ENCODE peak calls at places on chromosomes 1 and 21, in five cellular contexts. One of them, this sample, is unnamed.

GRCh38 chr1:222084996-222085395 is 343.1 kb upstream of the DUSP10 start:
- DNase-seq in cardiac muscle cell: no peak
- DNase-seq in Panc1: no peak
- DNase-seq in A549: no peak
- DNase-seq in lung: no peak
- DNase-seq in this sample: no peak

GRCh38 chr1:203593723-203594122 is 32.9 kb upstream of the ATP2B4 start:
- DNase-seq in cardiac muscle cell: no peak
- DNase-seq in Panc1: no peak
- DNase-seq in A549: peak
- DNase-seq in lung: no peak
- DNase-seq in this sample: peak

GRCh38 chr1:52631759-52632331 is 1.1 kb upstream of the SHISAL2A start:
- DNase-seq in cardiac muscle cell: peak
- DNase-seq in Panc1: no peak
- DNase-seq in A549: no peak
- DNase-seq in lung: no peak
- DNase-seq in this sample: peak

GRCh38 chr1:201672685-201673084 is 133.8 kb downstream of the NAV1 start:
- DNase-seq in cardiac muscle cell: no peak
- DNase-seq in Panc1: no peak
- DNase-seq in A549: no peak
- DNase-seq in lung: no peak
- DNase-seq in this sample: no peak

GRCh38 chr1:161706483-161707347 is at the start of gene FCRLA:
- DNase-seq in cardiac muscle cell: peak
- DNase-seq in Panc1: no peak
- DNase-seq in A549: peak
- DNase-seq in lung: no peak
- DNase-seq in this sample: no peak

GRCh38 chr21:25281134-25281533 is 326.1 kb downstream of the MRPL39 start:
- DNase-seq in cardiac muscle cell: no peak
- DNase-seq in Panc1: no peak
- DNase-seq in A549: no peak
- DNase-seq in lung: no peak
- DNase-seq in this sample: no peak

GRCh38 chr1:247415423-247416361 is at the start of gene NLRP3:
- DNase-seq in cardiac muscle cell: no peak
- DNase-seq in Panc1: no peak
- DNase-seq in A549: no peak
- DNase-seq in lung: peak
- DNase-seq in this sample: peak

GRCh38 chr1:21857840-21858670 is 46.0 kb downstream of the LDLRAD2 start:
- DNase-seq in cardiac muscle cell: peak
- DNase-seq in Panc1: no peak
- DNase-seq in A549: no peak
- DNase-seq in lung: no peak
- DNase-seq in this sample: no peak

GRCh38 chr1:19033926-19034680 is 77.6 kb upstream of the IFFO2 start:
- DNase-seq in cardiac muscle cell: no peak
- DNase-seq in Panc1: no peak
- DNase-seq in A549: no peak
- DNase-seq in lung: no peak
- DNase-seq in this sample: no peak

GRCh38 chr1:207579436-207579799 is 65.5 kb upstream of the CR1L start:
- DNase-seq in cardiac muscle cell: peak
- DNase-seq in Panc1: peak
- DNase-seq in A549: peak
- DNase-seq in lung: peak
- DNase-seq in this sample: peak

GRCh38 chr1:203954788-203955552 is 93.6 kb downstream of the SNRPE start:
- DNase-seq in cardiac muscle cell: no peak
- DNase-seq in Panc1: no peak
- DNase-seq in A549: peak
- DNase-seq in lung: no peak
- DNase-seq in this sample: no peak

GRCh38 chr1:12196641-12197482 is 30.1 kb downstream of the TNFRSF1B start:
- DNase-seq in cardiac muscle cell: no peak
- DNase-seq in Panc1: no peak
- DNase-seq in A549: no peak
- DNase-seq in lung: peak
- DNase-seq in this sample: peak

GRCh38 chr1:228120351-228121091 is 11.4 kb upstream of the MRPL55 start:
- DNase-seq in cardiac muscle cell: no peak
- DNase-seq in Panc1: no peak
- DNase-seq in A549: no peak
- DNase-seq in lung: no peak
- DNase-seq in this sample: no peak

GRCh38 chr1:78721136-78721535 is 71.5 kb downstream of the IFI44 start:
- DNase-seq in cardiac muscle cell: no peak
- DNase-seq in Panc1: no peak
- DNase-seq in A549: no peak
- DNase-seq in lung: no peak
- DNase-seq in this sample: no peak

GRCh38 chr1:183871568-183871967 is 66.6 kb downstream of the RGL1 start:
- DNase-seq in cardiac muscle cell: peak
- DNase-seq in Panc1: no peak
- DNase-seq in A549: no peak
- DNase-seq in lung: no peak
- DNase-seq in this sample: peak

GRCh38 chr1:109739738-109740614 is 862 bp downstream of the GSTM3 start:
- DNase-seq in cardiac muscle cell: peak
- DNase-seq in Panc1: no peak
- DNase-seq in A549: peak
- DNase-seq in lung: peak
- DNase-seq in this sample: peak

GRCh38 chr1:116185161-116185701 is 74.0 kb downstream of the MAB21L3 start:
- DNase-seq in cardiac muscle cell: no peak
- DNase-seq in Panc1: no peak
- DNase-seq in A549: no peak
- DNase-seq in lung: no peak
- DNase-seq in this sample: no peak

GRCh38 chr1:154962795-154963330 is 1.3 kb upstream of the PYGO2 start:
- DNase-seq in cardiac muscle cell: no peak
- DNase-seq in Panc1: no peak
- DNase-seq in A549: no peak
- DNase-seq in lung: no peak
- DNase-seq in this sample: no peak

GRCh38 chr1:184082541-184082940 is 31.0 kb downstream of the TSEN15 start:
- DNase-seq in cardiac muscle cell: no peak
- DNase-seq in Panc1: no peak
- DNase-seq in A549: no peak
- DNase-seq in lung: no peak
- DNase-seq in this sample: no peak

GRCh38 chr1:209158851-209159250 is 424.7 kb upstream of the CAMK1G start:
- DNase-seq in cardiac muscle cell: no peak
- DNase-seq in Panc1: no peak
- DNase-seq in A549: no peak
- DNase-seq in lung: no peak
- DNase-seq in this sample: no peak

GRCh38 chr21:30710499-30710898 is 8.1 kb downstream of the KRTAP21-3 start:
- DNase-seq in cardiac muscle cell: no peak
- DNase-seq in Panc1: no peak
- DNase-seq in A549: no peak
- DNase-seq in lung: no peak
- DNase-seq in this sample: no peak

GRCh38 chr21:41752231-41752681 is 14.6 kb downstream of the RIPK4 start:
- DNase-seq in cardiac muscle cell: no peak
- DNase-seq in Panc1: no peak
- DNase-seq in A549: no peak
- DNase-seq in lung: no peak
- DNase-seq in this sample: no peak

GRCh38 chr1:33715195-33715811 is 148.6 kb upstream of the HMGB4 start:
- DNase-seq in cardiac muscle cell: no peak
- DNase-seq in Panc1: no peak
- DNase-seq in A549: no peak
- DNase-seq in lung: no peak
- DNase-seq in this sample: no peak

DNA sequence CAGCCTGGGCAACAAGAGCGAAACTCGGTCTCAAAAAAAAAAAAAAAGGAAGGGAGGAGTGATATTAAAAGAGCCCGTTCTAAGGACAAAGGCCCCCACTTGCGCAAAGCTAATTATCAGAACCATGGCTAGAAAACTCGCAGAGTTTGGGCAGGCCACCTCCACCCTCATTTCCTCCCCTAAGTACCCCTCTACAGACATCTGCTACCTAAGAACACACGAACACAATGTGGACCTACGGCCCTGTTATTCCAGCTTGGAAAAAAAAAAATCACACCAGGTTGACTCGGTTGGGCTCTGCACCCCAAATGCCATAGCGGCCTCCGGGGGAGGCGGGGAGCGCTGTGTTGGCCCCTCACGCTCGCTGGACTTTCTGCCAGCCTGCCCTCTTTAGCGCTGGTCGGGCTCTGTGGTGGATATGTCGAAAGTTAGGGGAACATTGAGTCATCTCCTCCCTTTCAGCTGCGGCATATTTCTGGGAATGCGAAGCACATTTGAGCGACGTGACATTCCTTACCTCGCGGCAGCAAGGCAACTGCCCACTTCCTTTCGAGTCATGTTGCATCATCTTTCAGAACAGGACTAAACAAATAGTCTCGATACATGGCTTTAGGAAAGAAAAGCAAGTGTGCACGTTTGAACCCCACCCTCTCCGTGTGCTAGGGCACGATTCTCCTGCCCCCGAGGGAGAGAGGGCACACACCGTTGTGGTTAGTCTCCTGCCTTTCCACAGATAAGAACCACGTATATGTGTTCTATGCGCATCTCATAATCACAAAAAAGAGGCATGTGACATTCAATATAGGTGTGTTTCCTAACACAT is 106.1 kb upstream of the SLC45A1 start:
- DNase-seq in cardiac muscle cell: no peak
- DNase-seq in Panc1: peak
- DNase-seq in A549: peak
- DNase-seq in lung: peak
- DNase-seq in this sample: no peak
- H3K27ac ChIP-seq in cardiac muscle cell: no peak
- H3K27ac ChIP-seq in Panc1: peak
- H3K27ac ChIP-seq in A549: peak
- H3K27ac ChIP-seq in lung: no peak
- H3K27ac ChIP-seq in this sample: no peak

DNA sequence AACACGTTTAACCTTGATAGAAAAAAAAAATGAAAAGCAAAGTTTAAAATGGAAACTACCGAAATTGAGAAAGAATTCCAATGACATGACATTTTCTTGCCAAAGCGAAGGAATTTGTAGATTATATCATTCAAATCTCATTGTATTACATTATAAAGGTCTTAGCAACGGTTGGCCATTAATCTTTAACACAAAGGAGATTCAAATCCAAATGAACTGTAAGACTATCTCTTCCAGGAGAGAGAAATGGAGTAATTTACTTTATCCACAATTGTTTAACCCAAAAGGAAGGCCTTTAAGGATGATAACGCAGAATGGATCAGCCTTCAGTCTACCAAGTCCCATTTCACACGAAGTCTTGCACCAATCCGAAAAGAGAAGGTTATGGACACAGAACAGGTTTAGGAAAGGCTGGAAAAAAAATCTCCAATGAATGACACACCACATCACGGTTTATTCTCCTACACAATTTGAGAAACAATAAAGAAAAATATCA is 1.5 kb downstream of the ENAH start:
- DNase-seq in cardiac muscle cell: no peak
- DNase-seq in Panc1: no peak
- DNase-seq in A549: peak
- DNase-seq in lung: no peak
- DNase-seq in this sample: no peak
- H3K27ac ChIP-seq in cardiac muscle cell: peak
- H3K27ac ChIP-seq in Panc1: peak
- H3K27ac ChIP-seq in A549: peak
- H3K27ac ChIP-seq in lung: peak
- H3K27ac ChIP-seq in this sample: peak

DNA sequence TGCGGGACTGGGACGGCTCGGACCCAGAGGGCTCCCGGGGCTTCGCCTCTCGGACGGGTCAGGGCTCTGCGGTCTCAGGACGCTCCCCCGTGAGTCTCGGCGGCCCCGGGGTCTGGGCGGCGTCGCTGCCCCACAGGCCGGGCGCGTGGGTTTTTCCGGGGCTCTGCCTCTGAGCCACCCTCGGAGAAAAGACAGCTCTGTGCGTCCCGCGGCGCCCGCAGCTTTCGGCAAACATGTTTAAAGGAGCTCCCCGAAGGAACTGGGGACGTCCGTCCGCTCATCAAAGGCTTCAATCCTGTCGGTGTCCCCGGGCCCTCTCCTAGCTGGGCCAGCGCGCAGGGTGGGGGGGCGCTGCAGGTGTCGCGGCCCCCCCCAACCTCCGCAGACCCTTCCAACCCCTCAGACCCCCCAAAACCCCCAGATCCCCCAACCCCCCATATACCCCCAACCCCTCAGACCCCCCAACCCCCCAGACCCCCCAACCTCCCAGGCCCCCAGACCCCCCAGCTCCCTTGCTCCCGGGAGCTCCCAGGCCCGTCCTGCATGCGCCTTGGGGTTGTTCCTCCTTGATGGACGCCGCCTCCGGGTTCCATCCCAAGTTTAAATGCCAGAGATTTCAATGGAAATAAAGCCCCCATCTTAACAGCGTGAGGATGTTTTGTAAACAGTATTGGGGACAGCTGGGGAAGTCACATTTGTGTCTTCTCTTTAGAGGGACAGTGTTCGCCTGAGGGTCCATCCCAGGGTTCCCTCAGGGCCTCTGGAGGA is 996 bp upstream of the C1orf159 start:
- DNase-seq in cardiac muscle cell: no peak
- DNase-seq in Panc1: no peak
- DNase-seq in A549: no peak
- DNase-seq in lung: no peak
- DNase-seq in this sample: no peak
- H3K27ac ChIP-seq in cardiac muscle cell: no peak
- H3K27ac ChIP-seq in Panc1: no peak
- H3K27ac ChIP-seq in A549: peak
- H3K27ac ChIP-seq in lung: no peak
- H3K27ac ChIP-seq in this sample: no peak

DNA sequence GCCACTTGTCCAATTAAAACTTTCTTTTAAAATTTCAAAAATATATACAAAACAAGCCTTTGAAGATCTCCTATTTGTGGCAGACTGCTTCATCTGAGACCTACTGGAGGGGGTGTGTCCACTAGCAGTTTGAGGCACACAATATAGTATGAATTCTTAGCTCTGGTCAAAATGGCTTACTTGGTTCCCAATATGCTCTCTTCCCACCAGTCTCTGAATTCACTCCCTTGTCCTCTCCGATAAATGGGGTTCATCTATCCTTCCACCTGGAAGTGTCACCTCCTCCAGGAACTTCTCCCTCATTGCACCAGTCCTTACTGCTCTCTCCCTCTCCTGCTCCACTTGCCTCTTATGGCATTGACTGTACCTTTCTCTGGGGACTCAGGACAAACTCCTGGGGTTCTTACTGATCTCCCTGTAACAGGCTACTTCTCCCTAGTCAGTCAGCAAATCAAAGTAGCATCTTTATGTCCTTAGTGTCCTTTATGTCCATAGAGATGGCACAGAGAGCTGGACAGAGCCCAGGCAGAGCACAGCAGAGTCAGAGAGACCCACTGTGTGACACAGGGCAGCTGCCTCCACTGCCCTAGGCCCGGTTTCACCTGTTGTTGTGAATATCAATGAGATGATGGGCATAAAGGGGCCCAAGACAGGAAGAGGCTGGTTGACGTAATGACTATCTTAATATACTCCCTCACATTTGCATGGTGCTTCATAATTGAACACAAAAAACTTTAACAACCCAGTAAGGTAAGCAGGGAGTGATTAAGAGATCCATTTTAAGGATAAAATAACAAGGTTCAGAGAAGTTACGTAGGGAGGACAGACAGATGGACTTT is 3.6 kb downstream of the ASAP3 start:
- DNase-seq in cardiac muscle cell: no peak
- DNase-seq in Panc1: no peak
- DNase-seq in A549: no peak
- DNase-seq in lung: no peak
- DNase-seq in this sample: no peak
- H3K27ac ChIP-seq in cardiac muscle cell: peak
- H3K27ac ChIP-seq in Panc1: no peak
- H3K27ac ChIP-seq in A549: no peak
- H3K27ac ChIP-seq in lung: peak
- H3K27ac ChIP-seq in this sample: no peak

This sample was measured in testis.